ENCODE peak calls at places on chromosomes 6 and 20, in four cellular contexts. Q, U, K and L are unnamed samples.

GRCh38 chr20:62208805-62209755 is 11.0 kb downstream of the HRH3 start:
- DNase-seq in Q (no peak), K (no peak), U (no peak), L (peak; percentile 33)

GRCh38 chr6:157272372-157272771 is 50.9 kb downstream of the TMEM242 start:
- DNase-seq in K (no peak), U (no peak), Q (no peak), L (no peak)

GRCh38 chr6:113057567-113058053 is 710.5 kb downstream of the RFPL4B start:
- DNase-seq in K (no peak), Q (no peak), U (peak; percentile 39), L (no peak)

GRCh38 chr6:15495375-15495901 is 167.4 kb downstream of the DTNBP1 start:
- DNase-seq in K (peak; percentile 5), Q (no peak), U (peak; percentile 84), L (no peak)

GRCh38 chr20:32067234-32067821 is 15.3 kb downstream of the HCK start:
- DNase-seq in Q (peak; percentile 85), U (peak; percentile 44), K (no peak), L (peak; percentile 72)

GRCh38 chr20:38357653-38358207 is 11.4 kb downstream of the LBP start:
- DNase-seq in Q (peak; percentile 11), U (no peak), K (no peak), L (peak; percentile 89)

GRCh38 chr20:7410150-7410549 is 530.1 kb downstream of the HAO1 start:
- DNase-seq in K (no peak), U (no peak), Q (no peak), L (no peak)

GRCh38 chr6:139868576-139868975 is 494.1 kb upstream of the CITED2 start:
- DNase-seq in U (no peak), Q (no peak), K (no peak), L (no peak)

GRCh38 chr6:26217714-26218075 is 130.5 kb downstream of the HFE start:
- DNase-seq in K (no peak), U (peak; percentile 35), Q (no peak), L (peak; percentile 50)

GRCh38 chr6:82702574-82702973 is 339.0 kb downstream of the TPBG start:
- DNase-seq in U (no peak), K (no peak), Q (no peak), L (no peak)

GRCh38 chr20:9610665-9611064 is 96.3 kb downstream of the LAMP5 start:
- DNase-seq in Q (no peak), K (no peak), U (no peak), L (no peak)

GRCh38 chr20:9154464-9155024 is 85.7 kb downstream of the PLCB4 start:
- DNase-seq in K (no peak), U (no peak), Q (no peak), L (no peak)

GRCh38 chr20:4571759-4572531 is 149.8 kb upstream of the PRND start:
- DNase-seq in K (no peak), Q (no peak), U (no peak), L (no peak)

GRCh38 chr6:4632411-4632810 is 143.8 kb upstream of the CDYL start:
- DNase-seq in Q (no peak), K (no peak), U (peak; percentile 44), L (no peak)

GRCh38 chr20:47989957-47990356 is 204.7 kb upstream of the SULF2 start:
- DNase-seq in U (no peak), K (peak; percentile 17), Q (no peak), L (no peak)

GRCh38 chr6:145734486-145735355 is 599 bp downstream of the EPM2A start:
- DNase-seq in K (peak; percentile 90), Q (peak; percentile 84), U (peak; percentile 88), L (peak; percentile 95)

GRCh38 chr6:21022343-21023107 is 488.3 kb downstream of the CDKAL1 start:
- DNase-seq in U (peak; percentile 78), K (no peak), Q (peak; percentile 51), L (no peak)

GRCh38 chr6:75101896-75102680 is 103.8 kb downstream of the COL12A1 start:
- DNase-seq in K (no peak), U (peak; percentile 91), Q (peak; percentile 87), L (peak; percentile 18)

DNA sequence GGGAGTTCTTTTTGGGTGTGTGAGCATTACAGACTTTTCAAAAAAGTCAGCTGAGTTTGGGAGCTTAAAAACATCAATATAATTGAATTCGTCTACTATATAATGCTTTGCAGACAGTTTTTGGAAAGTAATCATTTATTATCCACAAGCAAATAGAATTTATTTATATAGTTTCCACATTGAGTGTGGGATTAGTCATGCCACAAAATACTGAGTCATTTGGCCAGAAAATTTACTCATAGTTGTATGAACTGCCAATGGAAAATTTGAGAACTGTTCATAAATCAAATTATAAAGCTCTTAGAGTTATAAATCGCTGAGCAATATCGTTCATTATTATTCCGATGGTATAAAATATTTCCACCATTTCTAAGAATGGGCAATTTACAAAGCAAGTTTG is 5.0 kb downstream of the BEND6 start:
- DNase-seq in K (no peak), U (peak; percentile 83), Q (no peak), L (no peak)
- H3K4me3 ChIP-seq in K (no peak overlapping the region), U (no peak overlapping the region), Q (no peak overlapping the region), L (no peak overlapping the region)

DNA sequence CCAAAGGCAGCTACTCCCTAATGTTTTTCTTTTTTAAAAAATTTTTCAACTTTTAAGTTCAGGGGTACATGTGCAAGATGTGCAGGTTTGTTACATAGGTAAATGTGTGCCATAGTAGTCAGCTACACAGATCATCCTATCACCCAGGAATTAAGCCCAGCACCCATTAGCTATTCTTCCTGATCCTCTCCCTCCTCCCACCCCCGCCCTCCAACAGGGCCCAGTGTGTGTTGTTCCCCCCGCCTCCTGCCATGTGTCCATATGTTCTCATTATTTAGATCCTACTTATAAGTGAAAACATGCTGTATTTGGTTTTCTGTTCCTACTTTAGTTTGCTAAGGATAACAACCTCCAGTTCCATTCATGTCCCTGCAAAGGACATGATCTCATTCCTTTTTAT is 12.4 kb downstream of the TRIM15 start:
- DNase-seq in U (no peak), K (no peak), Q (no peak), L (no peak)
- H3K27me3 ChIP-seq in U (peaks cover 23% of the 10 kb centered on the region), K (peaks cover 74% of the 10 kb centered on the region), Q (peaks cover 37% of the 10 kb centered on the region), L (peaks cover 8% of the 10 kb centered on the region)

GRCh38 chr6:56532766-56533551 is 109.7 kb downstream of the DST start:
- DNase-seq in K (no peak), U (no peak), Q (no peak), L (no peak)
- H3K36me3 ChIP-seq in K (peaks cover 53% of the 10 kb centered on the region), U (peaks cover 2% of the 10 kb centered on the region), Q (peaks cover 3% of the 10 kb centered on the region), L (peaks cover 61% of the 10 kb centered on the region)

DNA sequence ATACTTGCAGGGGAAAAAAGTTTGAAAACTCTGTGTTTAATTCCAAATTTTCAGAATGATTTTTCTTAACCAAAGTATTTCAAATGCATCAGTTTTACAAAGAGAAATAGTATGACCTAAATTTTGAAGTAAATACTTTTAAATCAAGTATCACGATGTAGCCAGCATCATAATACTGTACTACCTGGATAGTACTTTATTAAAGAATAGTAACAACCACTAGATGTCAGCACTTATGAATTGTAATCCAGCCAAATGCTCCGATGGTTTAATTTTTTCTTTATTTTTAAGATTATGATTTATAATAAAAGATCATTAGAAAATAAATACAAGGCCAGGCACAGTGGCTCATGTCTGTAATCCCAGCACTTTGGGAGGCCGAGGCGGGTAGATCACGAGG is 37.2 kb upstream of the HACE1 start:
- DNase-seq in Q (no peak), K (no peak), U (peak; percentile 8), L (no peak)
- H3K4me3 ChIP-seq in Q (no peak overlapping the region), K (no peak overlapping the region), U (no peak overlapping the region), L (no peak overlapping the region)

GRCh38 chr6:1594495-1595200 is 15.1 kb upstream of the FOXC1 start:
- DNase-seq in K (no peak), Q (no peak), U (no peak), L (no peak)
- H3K27me3 ChIP-seq in K (peaks cover 66% of the 10 kb centered on the region), Q (peaks cover 14% of the 10 kb centered on the region), U (peaks cover 4% of the 10 kb centered on the region), L (no peaks in the 10 kb centered on the region)

GRCh38 chr6:7282097-7282906 is 30.7 kb downstream of the SSR1 start:
- DNase-seq in Q (no peak), K (no peak), U (no peak), L (no peak)

GRCh38 chr6:7283676-7284075 is 29.3 kb downstream of the SSR1 start:
- DNase-seq in K (no peak), Q (no peak), U (no peak), L (no peak)

GRCh38 chr6:7290079-7290478 is 22.9 kb downstream of the SSR1 start:
- DNase-seq in U (no peak), K (no peak), Q (no peak), L (no peak)

DNA sequence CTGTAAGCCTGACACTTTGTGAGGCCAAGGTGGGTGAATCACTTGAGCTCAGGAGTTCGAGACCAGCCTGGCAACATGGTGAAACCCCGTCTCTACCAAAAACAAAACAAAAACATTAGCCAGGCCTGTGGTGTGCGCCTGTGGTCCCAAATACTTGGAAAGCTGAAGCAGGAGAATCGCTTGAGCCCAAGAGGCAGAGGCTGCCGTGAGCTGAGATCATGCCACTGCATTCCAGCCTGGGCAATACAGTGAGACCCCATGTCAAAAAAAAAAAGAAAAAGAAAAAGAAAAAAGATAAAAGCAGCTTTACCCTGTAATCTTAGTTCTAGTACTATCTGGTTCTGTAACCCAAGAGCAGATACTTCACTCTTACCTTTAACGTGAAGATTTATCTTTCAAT is 27.6 kb downstream of the SSR1 start:
- DNase-seq in K (no peak), Q (no peak), U (no peak), L (no peak)
- H3K36me3 ChIP-seq in K (peaks cover 22% of the 10 kb centered on the region), Q (peaks cover 46% of the 10 kb centered on the region), U (peaks cover 7% of the 10 kb centered on the region), L (peaks cover 47% of the 10 kb centered on the region)

GRCh38 chr6:85453052-85453451 is 3.2 kb downstream of the NT5E start:
- DNase-seq in U (no peak), Q (no peak), K (no peak), L (no peak)

GRCh38 chr6:85452441-85452881 is 2.6 kb downstream of the NT5E start:
- DNase-seq in Q (peak; percentile 46), K (no peak), U (peak; percentile 98), L (peak; percentile 49)

GRCh38 chr6:85450578-85450884 is 648 bp downstream of the NT5E start:
- DNase-seq in Q (no peak), K (no peak), U (peak; percentile 57), L (no peak)

GRCh38 chr6:85453490-85453889 is 3.6 kb downstream of the NT5E start:
- DNase-seq in K (no peak), Q (no peak), U (no peak), L (no peak)

GRCh38 chr6:85451586-85452306 is 1.9 kb downstream of the NT5E start:
- DNase-seq in K (no peak), Q (no peak), U (no peak), L (no peak)
- H3K4me3 ChIP-seq in K (peak overlapping the region; percentile 65), Q (peak overlapping the region; percentile 96), U (peak overlapping the region; percentile 87), L (peak overlapping the region; percentile 73)

GRCh38 chr6:133241901-133242760 is 974 bp downstream of the EYA4 start:
- DNase-seq in K (no peak), Q (no peak), U (peak; percentile 69), L (peak; percentile 52)
- H3K27me3 ChIP-seq in K (peaks cover 81% of the 10 kb centered on the region), Q (peaks cover 60% of the 10 kb centered on the region), U (no peaks in the 10 kb centered on the region), L (no peaks in the 10 kb centered on the region)